ENCODE peak calls at places on chromosome 13, in seven cellular contexts. One of them, this sample, is unnamed.

GRCh38 chr13:105090244-105090643 is 1445.2 kb downstream of the EFNB2 start:
- DNase-seq in HCT116: no peak
- DNase-seq in K562: no peak
- DNase-seq in SK-N-SH: no peak
- DNase-seq in H1: no peak
- DNase-seq in GM12878: no peak
- DNase-seq in HepG2: no peak
- DNase-seq in this sample: no peak

GRCh38 chr13:85666356-85666755 is 132.9 kb downstream of the SLITRK6 start:
- DNase-seq in HCT116: no peak
- DNase-seq in K562: no peak
- DNase-seq in SK-N-SH: no peak
- DNase-seq in H1: peak
- DNase-seq in GM12878: no peak
- DNase-seq in HepG2: no peak
- DNase-seq in this sample: no peak

GRCh38 chr13:27359203-27359821 is 65.1 kb upstream of the GTF3A start:
- DNase-seq in HCT116: peak
- DNase-seq in K562: peak
- DNase-seq in SK-N-SH: peak
- DNase-seq in H1: no peak
- DNase-seq in GM12878: no peak
- DNase-seq in HepG2: peak
- DNase-seq in this sample: peak

GRCh38 chr13:60627071-60627686 is 230.2 kb downstream of the TDRD3 start:
- DNase-seq in HCT116: peak
- DNase-seq in K562: peak
- DNase-seq in SK-N-SH: peak
- DNase-seq in H1: peak
- DNase-seq in GM12878: no peak
- DNase-seq in HepG2: peak
- DNase-seq in this sample: peak

GRCh38 chr13:64088491-64088890 is 2672.8 kb upstream of the PCDH20 start:
- DNase-seq in HCT116: no peak
- DNase-seq in K562: no peak
- DNase-seq in SK-N-SH: no peak
- DNase-seq in H1: no peak
- DNase-seq in GM12878: no peak
- DNase-seq in HepG2: no peak
- DNase-seq in this sample: no peak

GRCh38 chr13:39373108-39373507 is 229.9 kb downstream of the LHFPL6 start:
- DNase-seq in HCT116: no peak
- DNase-seq in K562: no peak
- DNase-seq in SK-N-SH: no peak
- DNase-seq in H1: no peak
- DNase-seq in GM12878: no peak
- DNase-seq in HepG2: no peak
- DNase-seq in this sample: no peak

GRCh38 chr13:61414686-61415664 is 674 bp downstream of the PCDH20 start:
- DNase-seq in HCT116: no peak
- DNase-seq in K562: no peak
- DNase-seq in SK-N-SH: peak
- DNase-seq in H1: peak
- DNase-seq in GM12878: no peak
- DNase-seq in HepG2: peak
- DNase-seq in this sample: peak

GRCh38 chr13:29411493-29411892 is 184.0 kb downstream of the SLC7A1 start:
- DNase-seq in HCT116: no peak
- DNase-seq in K562: no peak
- DNase-seq in SK-N-SH: no peak
- DNase-seq in H1: no peak
- DNase-seq in GM12878: no peak
- DNase-seq in HepG2: no peak
- DNase-seq in this sample: no peak

GRCh38 chr13:67515895-67516294 is 285.8 kb upstream of the PCDH9 start:
- DNase-seq in HCT116: no peak
- DNase-seq in K562: no peak
- DNase-seq in SK-N-SH: no peak
- DNase-seq in H1: no peak
- DNase-seq in GM12878: no peak
- DNase-seq in HepG2: no peak
- DNase-seq in this sample: no peak

GRCh38 chr13:37369618-37370017 is 228.9 kb downstream of the POSTN start:
- DNase-seq in HCT116: no peak
- DNase-seq in K562: no peak
- DNase-seq in SK-N-SH: no peak
- DNase-seq in H1: no peak
- DNase-seq in GM12878: no peak
- DNase-seq in HepG2: no peak
- DNase-seq in this sample: no peak

GRCh38 chr13:20354722-20355121 is 122.6 kb upstream of the GJB6 start:
- DNase-seq in HCT116: no peak
- DNase-seq in K562: no peak
- DNase-seq in SK-N-SH: no peak
- DNase-seq in H1: no peak
- DNase-seq in GM12878: no peak
- DNase-seq in HepG2: no peak
- DNase-seq in this sample: no peak

GRCh38 chr13:75550159-75550567 is 572 bp downstream of the UCHL3 start:
- DNase-seq in HCT116: peak
- DNase-seq in K562: peak
- DNase-seq in SK-N-SH: peak
- DNase-seq in H1: no peak
- DNase-seq in GM12878: no peak
- DNase-seq in HepG2: peak
- DNase-seq in this sample: peak

GRCh38 chr13:60797112-60797511 is 400.1 kb downstream of the TDRD3 start:
- DNase-seq in HCT116: no peak
- DNase-seq in K562: no peak
- DNase-seq in SK-N-SH: no peak
- DNase-seq in H1: no peak
- DNase-seq in GM12878: no peak
- DNase-seq in HepG2: no peak
- DNase-seq in this sample: no peak

GRCh38 chr13:91302070-91302469 is 45.4 kb upstream of the MIR17HG start:
- DNase-seq in HCT116: no peak
- DNase-seq in K562: no peak
- DNase-seq in SK-N-SH: no peak
- DNase-seq in H1: no peak
- DNase-seq in GM12878: no peak
- DNase-seq in HepG2: no peak
- DNase-seq in this sample: no peak

GRCh38 chr13:42553098-42554046 is 20.6 kb upstream of the TNFSF11 start:
- DNase-seq in HCT116: no peak
- DNase-seq in K562: no peak
- DNase-seq in SK-N-SH: no peak
- DNase-seq in H1: no peak
- DNase-seq in GM12878: no peak
- DNase-seq in HepG2: no peak
- DNase-seq in this sample: peak

GRCh38 chr13:46173656-46174055 is 8.3 kb downstream of the LCP1 start:
- DNase-seq in HCT116: no peak
- DNase-seq in K562: no peak
- DNase-seq in SK-N-SH: no peak
- DNase-seq in H1: no peak
- DNase-seq in GM12878: no peak
- DNase-seq in HepG2: no peak
- DNase-seq in this sample: no peak

GRCh38 chr13:50410921-50411712 is 395.9 kb downstream of the KCNRG start:
- DNase-seq in HCT116: peak
- DNase-seq in K562: peak
- DNase-seq in SK-N-SH: no peak
- DNase-seq in H1: no peak
- DNase-seq in GM12878: no peak
- DNase-seq in HepG2: peak
- DNase-seq in this sample: no peak

GRCh38 chr13:77860621-77861020 is 58.0 kb downstream of the EDNRB start:
- DNase-seq in HCT116: no peak
- DNase-seq in K562: no peak
- DNase-seq in SK-N-SH: no peak
- DNase-seq in H1: no peak
- DNase-seq in GM12878: no peak
- DNase-seq in HepG2: no peak
- DNase-seq in this sample: no peak

GRCh38 chr13:113034451-113035208 is 65.6 kb downstream of the MCF2L start:
- DNase-seq in HCT116: no peak
- DNase-seq in K562: peak
- DNase-seq in SK-N-SH: peak
- DNase-seq in H1: no peak
- DNase-seq in GM12878: no peak
- DNase-seq in HepG2: peak
- DNase-seq in this sample: peak
- TF ChIP-seq JUND in HCT116: no peak
- TF ChIP-seq JUND in K562: no peak
- TF ChIP-seq JUND in SK-N-SH: no peak
- TF ChIP-seq JUND in H1: no peak
- TF ChIP-seq JUND in GM12878: no peak
- TF ChIP-seq JUND in HepG2: no peak
- TF ChIP-seq JUND in this sample: no peak

DNA sequence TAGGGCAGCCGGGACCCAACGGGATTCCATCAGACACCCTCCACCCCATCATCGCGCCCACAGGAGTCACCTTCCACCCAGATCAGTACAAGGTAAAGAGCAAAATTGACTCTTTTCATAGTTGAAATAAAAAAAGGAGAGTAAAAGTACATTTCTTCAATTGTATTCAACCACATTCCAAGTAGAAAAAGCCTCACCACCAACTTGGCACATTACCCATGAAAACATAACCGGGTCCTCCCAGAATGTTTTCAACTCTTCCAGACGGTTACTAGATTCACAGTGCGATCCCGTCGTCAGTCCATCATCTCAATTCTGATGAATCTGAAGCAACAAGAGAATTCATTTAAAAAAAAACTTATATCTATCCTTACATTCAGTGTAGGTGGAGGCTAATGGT is 125.2 kb downstream of the RAB20 start:
- DNase-seq in HCT116: no peak
- DNase-seq in K562: no peak
- DNase-seq in SK-N-SH: no peak
- DNase-seq in H1: no peak
- DNase-seq in GM12878: no peak
- DNase-seq in HepG2: no peak
- DNase-seq in this sample: no peak
- TF ChIP-seq JUND in HCT116: no peak
- TF ChIP-seq JUND in K562: no peak
- TF ChIP-seq JUND in SK-N-SH: no peak
- TF ChIP-seq JUND in H1: no peak
- TF ChIP-seq JUND in GM12878: no peak
- TF ChIP-seq JUND in HepG2: no peak
- TF ChIP-seq JUND in this sample: no peak

DNA sequence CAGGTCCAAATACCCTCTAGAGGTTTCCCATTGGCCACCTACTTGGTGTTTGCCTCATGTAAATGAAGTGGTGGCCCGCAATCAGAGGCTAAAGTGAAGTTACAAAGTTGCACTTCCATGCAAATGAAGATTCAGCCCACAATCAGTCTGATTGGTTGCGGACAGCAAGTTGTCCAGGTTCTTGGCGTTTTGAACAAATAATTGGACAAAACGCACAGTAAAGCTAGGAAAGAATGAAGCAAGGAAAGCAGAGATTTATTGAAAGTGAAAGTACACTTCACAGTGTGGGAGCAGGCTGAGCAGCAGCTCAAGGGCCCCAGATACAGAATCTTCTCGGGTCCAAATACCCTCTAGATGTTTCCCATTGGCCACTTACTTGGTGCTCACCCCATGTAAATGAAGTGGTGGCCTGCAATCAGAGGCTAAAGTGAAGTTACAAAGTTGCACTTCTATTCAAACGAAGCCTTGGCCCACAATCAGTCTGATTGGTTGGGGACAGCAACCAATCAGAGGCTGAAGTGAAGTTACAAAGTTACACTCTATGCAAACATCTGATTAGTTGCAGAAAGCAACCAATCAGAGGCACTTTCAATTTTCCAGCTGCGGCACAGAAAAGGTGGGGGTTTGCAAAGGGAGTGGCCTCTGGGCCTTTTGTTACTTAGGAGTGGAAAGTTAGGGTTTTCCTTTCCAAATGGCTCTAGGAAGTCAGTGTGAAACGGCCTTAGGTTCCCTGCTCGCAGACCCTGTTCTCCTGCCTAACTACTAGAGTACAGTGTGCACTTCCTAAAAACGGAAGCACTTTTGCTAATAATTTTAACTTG is 4.7 kb upstream of the TM9SF2 start:
- DNase-seq in HCT116: peak
- DNase-seq in K562: no peak
- DNase-seq in SK-N-SH: no peak
- DNase-seq in H1: no peak
- DNase-seq in GM12878: peak
- DNase-seq in HepG2: peak
- DNase-seq in this sample: no peak
- TF ChIP-seq JUND in HCT116: no peak
- TF ChIP-seq JUND in K562: no peak
- TF ChIP-seq JUND in SK-N-SH: no peak
- TF ChIP-seq JUND in H1: no peak
- TF ChIP-seq JUND in GM12878: no peak
- TF ChIP-seq JUND in HepG2: no peak
- TF ChIP-seq JUND in this sample: no peak

GRCh38 chr13:31951215-31951678 is 80.3 kb upstream of the FRY start:
- DNase-seq in HCT116: no peak
- DNase-seq in K562: no peak
- DNase-seq in SK-N-SH: no peak
- DNase-seq in H1: no peak
- DNase-seq in GM12878: peak
- DNase-seq in HepG2: no peak
- DNase-seq in this sample: peak
- TF ChIP-seq JUND in HCT116: no peak
- TF ChIP-seq JUND in K562: no peak
- TF ChIP-seq JUND in SK-N-SH: no peak
- TF ChIP-seq JUND in H1: no peak
- TF ChIP-seq JUND in GM12878: peak
- TF ChIP-seq JUND in HepG2: no peak
- TF ChIP-seq JUND in this sample: no peak

GRCh38 chr13:107117327-107118012 is 549.5 kb upstream of the ARGLU1 start:
- DNase-seq in HCT116: no peak
- DNase-seq in K562: no peak
- DNase-seq in SK-N-SH: no peak
- DNase-seq in H1: no peak
- DNase-seq in GM12878: no peak
- DNase-seq in HepG2: peak
- DNase-seq in this sample: no peak
- TF ChIP-seq JUND in HCT116: no peak
- TF ChIP-seq JUND in K562: no peak
- TF ChIP-seq JUND in SK-N-SH: no peak
- TF ChIP-seq JUND in H1: no peak
- TF ChIP-seq JUND in GM12878: no peak
- TF ChIP-seq JUND in HepG2: no peak
- TF ChIP-seq JUND in this sample: no peak

DNA sequence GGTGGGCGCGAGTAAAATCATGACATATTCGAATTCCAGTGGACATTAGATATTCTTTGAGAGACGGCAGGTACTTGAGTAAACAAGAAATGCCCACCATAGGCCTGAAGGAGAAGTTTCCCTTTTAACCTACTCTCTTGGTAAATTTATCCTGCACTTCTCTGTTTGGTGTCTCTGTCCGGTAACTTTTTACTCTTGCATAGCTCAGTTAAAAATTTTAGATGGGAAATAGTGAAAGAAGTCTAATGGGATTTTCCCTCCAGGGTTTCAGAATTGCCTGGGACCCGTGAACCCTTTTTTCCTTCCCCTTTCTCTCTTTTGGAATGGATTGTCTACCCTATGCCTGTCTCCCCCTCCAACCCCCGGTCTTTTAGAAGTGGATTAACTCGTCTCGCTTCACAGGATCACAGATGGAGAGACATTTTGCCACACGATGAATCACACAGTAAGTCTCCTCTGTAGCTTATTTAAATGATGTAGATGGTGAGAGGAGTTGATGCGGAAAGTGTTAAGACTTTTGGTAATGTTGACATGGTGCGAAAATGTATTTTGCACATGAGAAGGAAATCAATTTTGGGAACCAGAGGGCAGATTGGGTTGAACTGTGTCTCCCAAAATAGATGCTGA is 511 bp upstream of the MIPEP start:
- DNase-seq in HCT116: no peak
- DNase-seq in K562: no peak
- DNase-seq in SK-N-SH: peak
- DNase-seq in H1: no peak
- DNase-seq in GM12878: no peak
- DNase-seq in HepG2: no peak
- DNase-seq in this sample: no peak
- TF ChIP-seq JUND in HCT116: no peak
- TF ChIP-seq JUND in K562: no peak
- TF ChIP-seq JUND in SK-N-SH: no peak
- TF ChIP-seq JUND in H1: no peak
- TF ChIP-seq JUND in GM12878: no peak
- TF ChIP-seq JUND in HepG2: no peak
- TF ChIP-seq JUND in this sample: no peak